ENCODE peak calls at places on chromosomes 6 and 20, in eight cellular contexts. E is breast epithelium, H is transverse colon, L is suprapubic skin, M is H1, S is GM23338, A is endothelial cell of umbilical vein, I is Panc1. B is an unnamed sample.

GRCh38 chr20:32294071-32294470 is 16.6 kb downstream of the KIF3B start:
- DNase-seq in S (no peak), A (no peak), H (no peak), L (no peak), I (no peak), M (no peak), E (no peak), B (no peak)

GRCh38 chr6:32194825-32195651 is 2.6 kb upstream of the GPSM3 start:
- DNase-seq in I (no peak), H (peak; percentile 44), M (no peak), L (no peak), A (peak; percentile 67), S (peak; percentile 58), E (no peak), B (peak; percentile 57)

GRCh38 chr20:43949741-43950618 is 35.3 kb downstream of the TOX2 start:
- DNase-seq in L (no peak), I (no peak), A (no peak), S (no peak), E (no peak), M (no peak), H (peak; percentile 59), B (no peak)

GRCh38 chr6:170098428-170099170 is 192.3 kb downstream of the DLL1 start:
- DNase-seq in S (no peak), I (no peak), A (no peak), H (peak; percentile 5), E (peak; percentile 30), M (peak; percentile 38), L (peak; percentile 40), B (no peak)

GRCh38 chr6:170086639-170087420 is 204.0 kb downstream of the DLL1 start:
- DNase-seq in M (no peak), A (no peak), L (peak; percentile 79), S (no peak), H (peak; percentile 7), E (peak; percentile 44), I (no peak), B (no peak)

GRCh38 chr6:139262519-139263300 is 29.1 kb downstream of the TXLNB start:
- DNase-seq in H (no peak), E (no peak), I (no peak), M (no peak), S (no peak), A (no peak), L (no peak), B (no peak)

GRCh38 chr20:840858-841567 is 7.5 kb downstream of the FAM110A start:
- DNase-seq in I (no peak), H (peak; percentile 74), A (no peak), L (no peak), S (peak; percentile 70), E (peak; percentile 81), M (peak; percentile 72), B (no peak)

GRCh38 chr6:44966449-44967091 is 361.6 kb upstream of the RUNX2 start:
- DNase-seq in L (no peak), I (no peak), M (no peak), A (peak; percentile 91), H (no peak), S (no peak), E (no peak), B (peak; percentile 65)

GRCh38 chr20:35831983-35832382 is 60.2 kb downstream of the PHF20 start:
- DNase-seq in S (no peak), A (no peak), M (no peak), H (no peak), E (no peak), L (no peak), I (no peak), B (no peak)

GRCh38 chr6:33030245-33030644 is 20.9 kb upstream of the HLA-DOA start:
- DNase-seq in A (no peak), M (no peak), S (no peak), L (no peak), I (no peak), H (no peak), E (no peak), B (no peak)

GRCh38 chr6:13422601-13423247 is 64.7 kb downstream of the GFOD1 start:
- DNase-seq in H (no peak), I (no peak), S (peak; percentile 98), E (no peak), L (no peak), M (no peak), A (peak; percentile 95), B (no peak)

GRCh38 chr6:2802521-2803060 is 37.4 kb downstream of the WRNIP1 start:
- DNase-seq in M (no peak), A (peak; percentile 50), I (no peak), S (no peak), L (no peak), H (no peak), E (no peak), B (no peak)

GRCh38 chr6:105851181-105851580 is 235.0 kb upstream of the PRDM1 start:
- DNase-seq in I (no peak), M (no peak), S (peak; percentile 18), L (no peak), A (no peak), E (no peak), H (no peak), B (no peak)

GRCh38 chr6:136763716-136764521 is 28.4 kb downstream of the MAP3K5 start:
- DNase-seq in E (no peak), A (no peak), S (no peak), M (no peak), L (no peak), I (no peak), H (no peak), B (no peak)

GRCh38 chr6:18406955-18407738 is 20.0 kb downstream of the RNF144B start:
- DNase-seq in M (no peak), L (no peak), I (no peak), H (no peak), S (no peak), A (peak; percentile 36), E (no peak), B (no peak)

GRCh38 chr20:1310506-1311190 is 18.3 kb downstream of the SDCBP2 start:
- DNase-seq in H (no peak), S (no peak), A (no peak), L (no peak), I (no peak), M (no peak), E (no peak), B (no peak)

GRCh38 chr6:170179925-170180324 is 111.0 kb downstream of the DLL1 start:
- DNase-seq in S (no peak), I (no peak), M (no peak), L (no peak), E (no peak), H (no peak), A (no peak), B (no peak)

GRCh38 chr6:90753820-90754604 is 167.1 kb upstream of the MAP3K7 start:
- DNase-seq in M (no peak), S (no peak), L (no peak), A (no peak), E (no peak), I (no peak), H (no peak), B (no peak)

GRCh38 chr20:5215592-5216304 is 88.9 kb downstream of the CDS2 start:
- DNase-seq in E (no peak), S (no peak), H (no peak), I (no peak), L (no peak), A (peak; percentile 84), M (no peak), B (no peak)

GRCh38 chr6:100376103-100376502 is 88.6 kb downstream of the SIM1 start:
- DNase-seq in H (no peak), S (peak; percentile 51), A (no peak), I (no peak), E (no peak), M (no peak), L (no peak), B (no peak)

DNA sequence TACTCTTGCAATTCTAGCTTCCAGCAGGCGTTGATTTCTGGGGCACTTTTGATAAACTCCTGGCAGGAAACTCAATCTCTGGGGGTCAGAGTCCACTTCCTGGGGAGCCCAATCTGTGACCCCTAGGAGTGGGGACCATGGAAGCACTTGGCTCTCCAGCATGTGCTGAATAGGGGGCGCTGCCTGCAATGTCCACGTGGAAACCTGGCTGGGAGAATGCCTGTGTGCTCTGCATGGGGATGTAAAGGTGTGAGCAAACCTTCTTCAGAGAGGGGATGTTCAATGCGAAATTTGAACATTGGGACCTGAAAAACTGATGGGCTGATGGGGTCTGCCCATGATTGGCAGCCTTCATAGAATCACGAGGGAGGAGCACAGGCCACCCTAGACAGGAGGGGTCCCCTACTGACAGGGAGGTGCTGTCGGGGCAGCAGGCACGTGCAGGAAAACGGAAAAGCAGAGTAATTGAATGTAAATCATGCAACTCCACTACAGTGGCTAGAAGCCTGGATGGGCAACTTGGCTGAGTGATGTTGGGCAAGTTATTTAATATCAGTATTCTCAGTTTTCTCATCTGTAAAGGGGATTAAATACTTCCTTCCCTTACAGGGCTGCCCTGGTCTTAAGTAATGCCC is 47.8 kb downstream of the CEP43 start:
- DNase-seq in L (no peak), S (peak; percentile 49), I (no peak), M (no peak), H (no peak), A (no peak), E (no peak), B (no peak)
- H3K4me3 ChIP-seq in L (no peak overlapping the region), S (no peak overlapping the region), I (no peak overlapping the region), M (no peak overlapping the region), H (no peak overlapping the region), A (no peak overlapping the region), E (no peak overlapping the region), B (no peak overlapping the region)

DNA sequence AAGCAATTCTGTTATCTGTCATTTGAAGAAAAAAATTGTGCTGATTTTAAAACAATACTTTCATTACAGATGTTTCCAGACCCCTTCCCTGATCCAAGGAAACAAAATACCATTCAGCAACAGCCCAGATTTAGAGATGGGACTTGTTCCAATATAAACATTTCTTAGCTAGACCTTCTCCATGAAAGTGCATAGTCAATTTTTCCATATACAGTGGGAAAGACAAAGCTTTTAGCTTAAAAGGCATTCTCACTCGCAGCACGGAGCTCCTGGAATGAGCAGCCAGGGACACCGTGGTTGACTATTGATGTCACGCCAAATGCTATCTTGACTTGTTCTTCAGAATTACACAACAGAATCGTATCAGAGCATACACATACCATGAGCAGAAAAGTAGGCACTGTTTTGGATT is 21.5 kb downstream of the LAMA4 start:
- DNase-seq in E (no peak), S (no peak), I (no peak), H (no peak), A (peak; percentile 98), M (no peak), L (no peak), B (no peak)
- TF ChIP-seq POLR2AphosphoS5 in E (no peak), S (no peak), I (no peak), H (peak; percentile 29), A (no peak), M (no peak), L (no peak), B (no peak)

DNA sequence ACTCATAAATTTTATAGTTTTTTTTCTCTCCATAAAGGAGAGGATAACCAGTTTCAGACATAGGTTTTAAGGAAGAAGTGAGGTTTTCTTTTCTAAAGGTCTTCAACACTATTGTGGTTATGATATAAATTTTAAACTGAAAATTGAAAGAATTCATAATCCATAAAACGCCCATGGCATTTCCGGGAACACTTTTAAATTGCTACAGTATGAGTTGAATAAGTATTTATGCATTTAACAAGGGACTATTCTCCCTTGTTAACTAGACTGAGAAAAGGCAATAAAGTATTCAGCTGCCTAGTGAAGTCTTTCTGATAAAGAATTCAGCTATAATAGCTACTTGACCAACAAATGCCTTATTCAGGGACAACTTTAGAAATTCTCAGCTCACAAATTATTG is 486.0 kb upstream of the MARCKS start:
- DNase-seq in L (no peak), I (no peak), M (no peak), S (no peak), A (no peak), E (no peak), H (no peak), B (no peak)
- H3K4me3 ChIP-seq in L (no peak overlapping the region), I (no peak overlapping the region), M (no peak overlapping the region), S (no peak overlapping the region), A (no peak overlapping the region), E (no peak overlapping the region), H (no peak overlapping the region), B (no peak overlapping the region)

GRCh38 chr6:366389-366788 is 25.2 kb upstream of the IRF4 start:
- DNase-seq in H (no peak), A (no peak), I (no peak), E (no peak), M (no peak), S (no peak), L (no peak), B (no peak)
- TF ChIP-seq POLR2AphosphoS5 in H (no peak), A (no peak), I (no peak), E (no peak), M (no peak), S (no peak), L (no peak), B (no peak)

B was measured in HCT116.